ENCODE peak calls at places on chromosomes 4 and X, in six cellular contexts. One of them, this sample, is unnamed.

GRCh38 chrX:115493015-115493414 is 68.0 kb upstream of the PLS3 start:
- DNase-seq in HCT116: no peak
- DNase-seq in SK-N-SH: no peak
- DNase-seq in H1: no peak
- DNase-seq in HepG2: no peak
- DNase-seq in K562: no peak
- DNase-seq in this sample: no peak

GRCh38 chr4:91280551-91281290 is 1023.0 kb upstream of the GRID2 start:
- DNase-seq in HCT116: no peak
- DNase-seq in SK-N-SH: no peak
- DNase-seq in H1: no peak
- DNase-seq in HepG2: no peak
- DNase-seq in K562: no peak
- DNase-seq in this sample: no peak

GRCh38 chrX:38982370-38982769 is 181.1 kb downstream of the MID1IP1 start:
- DNase-seq in HCT116: no peak
- DNase-seq in SK-N-SH: no peak
- DNase-seq in H1: no peak
- DNase-seq in HepG2: peak
- DNase-seq in K562: no peak
- DNase-seq in this sample: no peak

GRCh38 chr4:105894570-105895323 is 524 bp upstream of the NPNT start:
- DNase-seq in HCT116: peak
- DNase-seq in SK-N-SH: no peak
- DNase-seq in H1: no peak
- DNase-seq in HepG2: no peak
- DNase-seq in K562: no peak
- DNase-seq in this sample: peak

GRCh38 chr4:3346146-3346545 is 53.3 kb downstream of the RGS12 start:
- DNase-seq in HCT116: peak
- DNase-seq in SK-N-SH: peak
- DNase-seq in H1: no peak
- DNase-seq in HepG2: peak
- DNase-seq in K562: peak
- DNase-seq in this sample: peak

GRCh38 chr4:4302416-4302815 is 12.4 kb downstream of the ZBTB49 start:
- DNase-seq in HCT116: no peak
- DNase-seq in SK-N-SH: no peak
- DNase-seq in H1: no peak
- DNase-seq in HepG2: no peak
- DNase-seq in K562: no peak
- DNase-seq in this sample: no peak

GRCh38 chr4:19850909-19851308 is 400.8 kb upstream of the SLIT2 start:
- DNase-seq in HCT116: peak
- DNase-seq in SK-N-SH: no peak
- DNase-seq in H1: peak
- DNase-seq in HepG2: no peak
- DNase-seq in K562: no peak
- DNase-seq in this sample: no peak

GRCh38 chr4:78299565-78299972 is 242.4 kb downstream of the FRAS1 start:
- DNase-seq in HCT116: no peak
- DNase-seq in SK-N-SH: no peak
- DNase-seq in H1: no peak
- DNase-seq in HepG2: peak
- DNase-seq in K562: no peak
- DNase-seq in this sample: no peak

GRCh38 chr4:88792268-88792781 is 94.7 kb upstream of the NAP1L5 start:
- DNase-seq in HCT116: no peak
- DNase-seq in SK-N-SH: no peak
- DNase-seq in H1: no peak
- DNase-seq in HepG2: peak
- DNase-seq in K562: no peak
- DNase-seq in this sample: no peak

GRCh38 chrX:10756365-10756915 is 136.1 kb upstream of the MID1 start:
- DNase-seq in HCT116: peak
- DNase-seq in SK-N-SH: no peak
- DNase-seq in H1: no peak
- DNase-seq in HepG2: no peak
- DNase-seq in K562: no peak
- DNase-seq in this sample: peak

GRCh38 chr4:1097553-1097952 is 15.8 kb downstream of the RNF212 start:
- DNase-seq in HCT116: no peak
- DNase-seq in SK-N-SH: no peak
- DNase-seq in H1: no peak
- DNase-seq in HepG2: no peak
- DNase-seq in K562: no peak
- DNase-seq in this sample: no peak

GRCh38 chrX:42869659-42870476 is 91.9 kb upstream of the PPP1R2C start:
- DNase-seq in HCT116: no peak
- DNase-seq in SK-N-SH: no peak
- DNase-seq in H1: no peak
- DNase-seq in HepG2: no peak
- DNase-seq in K562: no peak
- DNase-seq in this sample: no peak

GRCh38 chr4:955931-956381 is 17.4 kb downstream of the DGKQ start:
- DNase-seq in HCT116: no peak
- DNase-seq in SK-N-SH: peak
- DNase-seq in H1: no peak
- DNase-seq in HepG2: no peak
- DNase-seq in K562: no peak
- DNase-seq in this sample: no peak

GRCh38 chrX:50838820-50839600 is 25.0 kb upstream of the SHROOM4 start:
- DNase-seq in HCT116: no peak
- DNase-seq in SK-N-SH: no peak
- DNase-seq in H1: no peak
- DNase-seq in HepG2: no peak
- DNase-seq in K562: no peak
- DNase-seq in this sample: no peak

GRCh38 chr4:83364312-83364711 is 29.7 kb upstream of the HPSE start:
- DNase-seq in HCT116: no peak
- DNase-seq in SK-N-SH: no peak
- DNase-seq in H1: no peak
- DNase-seq in HepG2: no peak
- DNase-seq in K562: peak
- DNase-seq in this sample: no peak

GRCh38 chr4:25021206-25021605 is 9.5 kb downstream of the LGI2 start:
- DNase-seq in HCT116: no peak
- DNase-seq in SK-N-SH: no peak
- DNase-seq in H1: no peak
- DNase-seq in HepG2: peak
- DNase-seq in K562: no peak
- DNase-seq in this sample: peak

GRCh38 chrX:105910563-105911105 is 88.3 kb downstream of the NRK start:
- DNase-seq in HCT116: no peak
- DNase-seq in SK-N-SH: no peak
- DNase-seq in H1: no peak
- DNase-seq in HepG2: no peak
- DNase-seq in K562: no peak
- DNase-seq in this sample: no peak

GRCh38 chr4:181796502-181796901 is 446.7 kb upstream of the TENM3 start:
- DNase-seq in HCT116: no peak
- DNase-seq in SK-N-SH: no peak
- DNase-seq in H1: no peak
- DNase-seq in HepG2: no peak
- DNase-seq in K562: no peak
- DNase-seq in this sample: no peak

GRCh38 chr4:159210975-159211374 is 108.1 kb downstream of the RAPGEF2 start:
- DNase-seq in HCT116: no peak
- DNase-seq in SK-N-SH: no peak
- DNase-seq in H1: no peak
- DNase-seq in HepG2: no peak
- DNase-seq in K562: no peak
- DNase-seq in this sample: no peak

GRCh38 chrX:132226169-132226568 is 6.9 kb upstream of the RAP2C start:
- DNase-seq in HCT116: no peak
- DNase-seq in SK-N-SH: peak
- DNase-seq in H1: no peak
- DNase-seq in HepG2: no peak
- DNase-seq in K562: no peak
- DNase-seq in this sample: no peak

GRCh38 chr4:152773322-152773721 is 6.2 kb downstream of the TIGD4 start:
- DNase-seq in HCT116: no peak
- DNase-seq in SK-N-SH: no peak
- DNase-seq in H1: no peak
- DNase-seq in HepG2: no peak
- DNase-seq in K562: no peak
- DNase-seq in this sample: no peak

GRCh38 chr4:142379277-142380051 is 466.6 kb downstream of the INPP4B start:
- DNase-seq in HCT116: peak
- DNase-seq in SK-N-SH: no peak
- DNase-seq in H1: no peak
- DNase-seq in HepG2: no peak
- DNase-seq in K562: no peak
- DNase-seq in this sample: peak

GRCh38 chrX:1391707-1392375 is at the start of gene SLC25A6:
- DNase-seq in HCT116: peak
- DNase-seq in SK-N-SH: peak
- DNase-seq in H1: peak
- DNase-seq in HepG2: peak
- DNase-seq in K562: peak
- DNase-seq in this sample: peak

DNA sequence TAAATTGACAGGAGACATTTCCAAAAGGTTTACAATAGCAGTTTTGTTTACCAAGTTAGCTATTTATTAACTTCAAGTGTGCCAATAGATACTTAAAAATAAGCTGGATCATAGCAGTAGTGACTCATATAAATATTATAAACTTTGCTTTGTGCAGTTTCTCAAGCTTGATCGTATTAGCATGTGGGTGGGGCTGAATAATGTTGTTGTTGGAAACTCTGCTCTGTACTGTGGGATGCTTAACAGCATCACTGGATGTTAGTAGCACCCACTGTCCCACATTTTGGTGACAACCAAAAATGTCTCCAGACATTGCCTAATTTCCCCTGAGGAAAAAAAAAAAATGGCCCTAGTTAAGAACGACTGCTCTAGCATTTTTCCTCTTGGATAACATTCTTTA is 855.2 kb upstream of the ADGRL3 start:
- DNase-seq in HCT116: no peak
- DNase-seq in SK-N-SH: no peak
- DNase-seq in H1: no peak
- DNase-seq in HepG2: no peak
- DNase-seq in K562: no peak
- DNase-seq in this sample: no peak
- TF ChIP-seq JUND in HCT116: no peak
- TF ChIP-seq JUND in SK-N-SH: no peak
- TF ChIP-seq JUND in H1: no peak
- TF ChIP-seq JUND in HepG2: no peak
- TF ChIP-seq JUND in K562: no peak
- TF ChIP-seq JUND in this sample: no peak

GRCh38 chr4:140176735-140177134 is 22.8 kb upstream of the MAML3 start:
- DNase-seq in HCT116: no peak
- DNase-seq in SK-N-SH: no peak
- DNase-seq in H1: no peak
- DNase-seq in HepG2: no peak
- DNase-seq in K562: no peak
- DNase-seq in this sample: no peak

GRCh38 chr4:140183270-140183669 is 29.3 kb upstream of the MAML3 start:
- DNase-seq in HCT116: no peak
- DNase-seq in SK-N-SH: no peak
- DNase-seq in H1: no peak
- DNase-seq in HepG2: no peak
- DNase-seq in K562: no peak
- DNase-seq in this sample: no peak

GRCh38 chr4:140185725-140186124 is 31.7 kb upstream of the MAML3 start:
- DNase-seq in HCT116: no peak
- DNase-seq in SK-N-SH: no peak
- DNase-seq in H1: no peak
- DNase-seq in HepG2: no peak
- DNase-seq in K562: no peak
- DNase-seq in this sample: no peak

GRCh38 chr4:140180577-140180976 is 26.6 kb upstream of the MAML3 start:
- DNase-seq in HCT116: no peak
- DNase-seq in SK-N-SH: no peak
- DNase-seq in H1: no peak
- DNase-seq in HepG2: no peak
- DNase-seq in K562: no peak
- DNase-seq in this sample: no peak
- TF ChIP-seq JUND in HCT116: no peak
- TF ChIP-seq JUND in SK-N-SH: no peak
- TF ChIP-seq JUND in H1: no peak
- TF ChIP-seq JUND in HepG2: no peak
- TF ChIP-seq JUND in K562: no peak
- TF ChIP-seq JUND in this sample: no peak

GRCh38 chr4:145951931-145952330 is 13.3 kb upstream of the ZNF827 start:
- DNase-seq in HCT116: no peak
- DNase-seq in SK-N-SH: no peak
- DNase-seq in H1: no peak
- DNase-seq in HepG2: no peak
- DNase-seq in K562: no peak
- DNase-seq in this sample: no peak

GRCh38 chr4:145957307-145957706 is 18.7 kb upstream of the ZNF827 start:
- DNase-seq in HCT116: no peak
- DNase-seq in SK-N-SH: no peak
- DNase-seq in H1: no peak
- DNase-seq in HepG2: no peak
- DNase-seq in K562: no peak
- DNase-seq in this sample: no peak

GRCh38 chr4:145960012-145960411 is 21.4 kb upstream of the ZNF827 start:
- DNase-seq in HCT116: no peak
- DNase-seq in SK-N-SH: no peak
- DNase-seq in H1: no peak
- DNase-seq in HepG2: no peak
- DNase-seq in K562: no peak
- DNase-seq in this sample: no peak

GRCh38 chr4:145956288-145956890 is 17.8 kb upstream of the ZNF827 start:
- DNase-seq in HCT116: no peak
- DNase-seq in SK-N-SH: peak
- DNase-seq in H1: no peak
- DNase-seq in HepG2: peak
- DNase-seq in K562: peak
- DNase-seq in this sample: peak

GRCh38 chr4:145954924-145955339 is 16.3 kb upstream of the ZNF827 start:
- DNase-seq in HCT116: peak
- DNase-seq in SK-N-SH: no peak
- DNase-seq in H1: no peak
- DNase-seq in HepG2: no peak
- DNase-seq in K562: peak
- DNase-seq in this sample: peak
- TF ChIP-seq JUND in HCT116: peak
- TF ChIP-seq JUND in SK-N-SH: peak
- TF ChIP-seq JUND in H1: no peak
- TF ChIP-seq JUND in HepG2: no peak
- TF ChIP-seq JUND in K562: peak
- TF ChIP-seq JUND in this sample: no peak

DNA sequence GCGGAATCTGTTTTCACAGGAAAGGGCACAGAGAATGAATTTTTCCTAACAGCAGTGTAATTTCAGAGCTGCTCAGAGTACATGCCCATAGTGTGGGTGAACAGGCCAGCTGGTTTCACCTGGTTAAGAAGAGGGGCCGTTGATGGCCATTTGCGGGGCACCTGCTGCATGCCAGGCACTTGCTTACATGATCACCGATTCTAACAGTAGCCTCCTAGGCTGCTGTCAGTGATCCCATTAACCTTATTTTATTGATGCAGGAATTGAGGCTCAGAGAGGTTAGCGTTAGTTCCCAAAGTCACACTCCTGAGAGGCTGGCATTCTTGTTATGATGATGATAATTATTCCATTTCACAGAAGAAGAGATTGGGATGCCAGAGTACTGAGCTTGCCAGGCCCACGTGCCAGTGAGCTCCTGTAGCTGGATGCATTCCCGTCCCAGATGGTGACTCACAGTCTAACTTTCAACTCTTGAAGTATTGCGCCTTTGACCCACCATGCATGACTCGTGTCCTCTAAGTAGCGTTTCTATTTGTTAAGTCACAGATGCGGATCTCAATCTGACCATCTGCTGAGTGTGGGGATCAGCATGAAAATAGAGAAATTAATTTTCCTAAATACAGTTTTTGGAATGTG is 76.5 kb downstream of the PSAPL1 start:
- DNase-seq in HCT116: peak
- DNase-seq in SK-N-SH: no peak
- DNase-seq in H1: no peak
- DNase-seq in HepG2: no peak
- DNase-seq in K562: no peak
- DNase-seq in this sample: no peak
- TF ChIP-seq JUND in HCT116: peak
- TF ChIP-seq JUND in SK-N-SH: peak
- TF ChIP-seq JUND in H1: no peak
- TF ChIP-seq JUND in HepG2: no peak
- TF ChIP-seq JUND in K562: no peak
- TF ChIP-seq JUND in this sample: no peak